ENCODE peak calls at places on chromosomes 3 and 15, in nine cellular contexts. L is transverse colon; V is tibial nerve; A is Peyer's patch; H is uterus; R is CD4-positive, CD25-positive, alpha-beta regulatory T cell; P is cardiac muscle cell; I is heart left ventricle; U is psoas muscle. O is an unnamed sample.

GRCh38 chr15:89647191-89647851 is 7.9 kb downstream of the KIF7 start:
- DNase-seq in L (peak; percentile 86), V (peak; percentile 92), A (peak; percentile 54), H (peak; percentile 67), R (peak; percentile 26), P (peak; percentile 75), I (peak; percentile 82), U (peak; percentile 89), O (peak; percentile 87)

GRCh38 chr3:59235221-59236012 is 185.6 kb upstream of the CFAP20DC start:
- DNase-seq in L (no peak), V (no peak), A (no peak), H (no peak), R (no peak), P (no peak), I (no peak), U (no peak), O (no peak)

GRCh38 chr3:124826703-124827102 is 60.5 kb downstream of the ITGB5 start:
- DNase-seq in L (no peak), V (no peak), A (no peak), H (peak; percentile 65), R (no peak), P (peak; percentile 81), I (no peak), U (no peak), O (no peak)

GRCh38 chr15:62769604-62770003 is 272.9 kb upstream of the TPM1 start:
- DNase-seq in L (no peak), V (no peak), A (no peak), H (no peak), R (no peak), P (peak; percentile 55), I (no peak), U (no peak), O (no peak)

GRCh38 chr3:30292192-30292893 is 314.1 kb upstream of the TGFBR2 start:
- DNase-seq in L (no peak), V (no peak), A (no peak), H (no peak), R (no peak), P (peak; percentile 84), I (no peak), U (no peak), O (no peak)

GRCh38 chr3:141070727-141071357 is 19.7 kb downstream of the SPSB4 start:
- DNase-seq in L (no peak), V (no peak), A (no peak), H (no peak), R (no peak), P (no peak), I (no peak), U (no peak), O (no peak)

GRCh38 chr3:130699765-130700164 is 46.9 kb downstream of the PIK3R4 start:
- DNase-seq in L (no peak), V (no peak), A (no peak), H (no peak), R (no peak), P (peak; percentile 58), I (no peak), U (no peak), O (no peak)

GRCh38 chr3:120177151-120177550 is 82.9 kb upstream of the GSK3B start:
- DNase-seq in L (no peak), V (peak; percentile 8), A (no peak), H (peak; percentile 21), R (no peak), P (peak; percentile 93), I (peak; percentile 44), U (peak; percentile 62), O (peak; percentile 87)

GRCh38 chr3:52198643-52199608 is 966 bp downstream of the ALAS1 start:
- DNase-seq in L (no peak), V (no peak), A (no peak), H (no peak), R (no peak), P (no peak), I (no peak), U (no peak), O (no peak)
- H3K27ac ChIP-seq in L (peak overlapping the region; percentile 91), V (peak overlapping the region; percentile 90), A (peak overlapping the region; percentile 83), H (peak overlapping the region; percentile 79), R (peak overlapping the region; percentile 81), P (no peak overlapping the region), I (peak overlapping the region; percentile 83), U (peak overlapping the region; percentile 87), O (peak overlapping the region; percentile 11)

DNA sequence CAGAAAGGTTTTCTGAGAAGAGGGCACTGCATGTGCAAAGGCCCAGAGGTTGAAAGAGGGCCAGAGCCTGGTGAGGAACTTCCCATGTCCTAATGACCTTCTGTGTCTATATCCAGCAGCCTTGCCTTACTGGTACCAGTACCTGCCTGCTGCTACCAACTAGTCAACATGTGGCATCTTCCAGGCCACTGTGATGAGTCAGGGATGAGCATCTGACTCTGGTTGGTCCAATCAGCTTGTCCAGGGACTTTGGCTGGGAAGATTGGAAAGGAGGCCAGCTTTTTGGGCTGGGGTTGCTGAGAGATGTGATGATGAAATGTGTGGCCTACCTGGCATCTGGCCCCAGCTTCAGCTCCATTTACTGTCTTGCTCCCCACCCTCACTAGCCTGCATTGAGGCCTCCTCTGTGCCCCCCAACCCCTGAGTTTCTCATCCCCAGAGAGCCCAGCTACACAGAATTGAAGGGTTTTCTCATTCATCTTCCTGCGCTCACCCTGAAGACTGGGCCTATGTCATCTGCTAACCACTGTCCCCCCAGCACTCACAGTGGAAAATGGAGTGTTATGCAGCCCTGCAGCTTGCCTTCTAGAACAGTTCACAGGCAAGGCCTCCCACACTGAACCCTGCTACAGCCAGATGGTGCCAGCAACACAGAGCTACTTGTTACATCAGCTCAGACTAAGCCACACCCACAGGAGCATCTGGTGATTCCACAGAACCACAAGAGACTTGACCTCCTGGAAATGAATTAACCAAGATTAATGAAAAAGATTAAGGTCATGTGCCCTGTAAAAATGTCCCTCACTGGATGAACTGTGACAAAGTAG is 1.3 kb upstream of the TWF2 start:
- DNase-seq in L (peak; percentile 62), V (peak; percentile 75), A (peak; percentile 40), H (peak; percentile 66), R (peak; percentile 20), P (peak; percentile 92), I (peak; percentile 76), U (peak; percentile 83), O (peak; percentile 67)
- H3K4me1 ChIP-seq in L (peaks cover 30% of the 10 kb centered on the region), V (peaks cover 64% of the 10 kb centered on the region), A (peaks cover 7% of the 10 kb centered on the region), H (peaks cover 11% of the 10 kb centered on the region), R (peaks cover 74% of the 10 kb centered on the region), P (peaks cover 14% of the 10 kb centered on the region), I (peaks cover 42% of the 10 kb centered on the region), U (peaks cover 47% of the 10 kb centered on the region), O (peaks cover 37% of the 10 kb centered on the region)

DNA sequence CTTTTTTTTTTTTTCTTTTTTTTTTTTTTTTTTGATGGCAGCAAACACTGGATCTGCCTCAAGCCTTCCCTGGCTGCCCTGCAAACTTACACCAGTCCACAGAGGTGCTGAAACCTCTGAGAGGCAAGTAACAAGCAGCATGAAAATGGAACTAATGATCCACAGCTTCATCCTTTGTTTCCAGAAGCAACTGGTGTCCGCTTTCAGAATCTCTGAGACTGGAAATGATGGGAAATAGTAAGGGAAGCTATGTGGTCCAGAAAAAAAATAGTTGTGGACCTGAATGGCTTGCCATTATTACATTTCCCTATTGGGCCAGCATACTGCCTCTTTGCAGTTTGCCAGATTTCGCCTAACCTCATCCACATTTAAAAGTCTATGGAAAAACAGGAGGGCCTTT is 134.2 kb downstream of the TMCO5A start:
- DNase-seq in L (no peak), V (no peak), A (no peak), H (no peak), R (no peak), P (no peak), I (no peak), U (no peak), O (no peak)
- H3K27ac ChIP-seq in L (peak overlapping the region; percentile 85), V (peak overlapping the region; percentile 64), A (peak overlapping the region; percentile 53), H (peak overlapping the region; percentile 25), R (peak overlapping the region; percentile 20), P (no peak overlapping the region), I (peak overlapping the region; percentile 47), U (peak overlapping the region; percentile 23), O (peak overlapping the region; percentile 68)

DNA sequence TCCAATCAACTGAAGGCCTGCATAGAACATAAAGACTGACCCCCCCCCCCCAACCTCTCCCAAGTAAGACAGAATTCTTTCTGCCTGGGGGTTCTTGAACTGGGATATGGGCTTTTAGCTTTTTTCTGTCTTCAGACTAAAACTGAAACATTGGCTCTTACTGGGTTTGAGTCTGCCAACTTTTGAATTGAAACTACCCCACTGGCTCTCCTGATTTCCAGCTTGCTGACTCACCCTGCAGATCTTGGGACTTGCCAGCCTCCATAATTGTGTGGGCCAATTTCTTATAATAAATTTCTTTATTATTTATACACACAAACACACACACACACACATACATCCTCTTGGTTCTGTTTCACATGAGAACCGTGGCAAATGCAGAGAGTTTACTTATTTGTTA is 192.1 kb downstream of the TPRG1 start:
- DNase-seq in L (no peak), V (no peak), A (no peak), H (no peak), R (no peak), P (peak; percentile 60), I (no peak), U (no peak), O (no peak)
- H3K4me1 ChIP-seq in L (no peaks in the 10 kb centered on the region), V (peaks cover 14% of the 10 kb centered on the region), A (no peaks in the 10 kb centered on the region), H (no peaks in the 10 kb centered on the region), R (no peaks in the 10 kb centered on the region), P (no peaks in the 10 kb centered on the region), I (no peaks in the 10 kb centered on the region), U (peaks cover 64% of the 10 kb centered on the region), O (no peaks in the 10 kb centered on the region)

DNA sequence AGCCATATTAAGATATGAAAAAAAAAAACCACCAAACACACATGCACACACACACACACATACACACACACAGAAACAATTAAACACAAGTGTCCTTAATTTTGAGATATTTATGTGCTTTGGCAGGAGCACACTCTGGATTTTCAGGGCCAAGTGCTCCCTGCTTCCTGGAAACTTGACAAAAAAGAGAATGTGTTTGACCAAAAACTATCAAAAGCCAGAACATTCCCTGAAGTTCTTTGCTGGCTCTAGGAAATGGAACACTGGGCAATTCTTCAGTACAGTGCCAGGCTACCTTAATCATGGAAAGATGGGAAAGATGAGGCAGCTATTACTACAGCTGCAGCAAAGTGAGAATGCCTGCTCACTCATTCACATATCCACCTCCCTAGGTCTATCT is 44.6 kb downstream of the P3H2 start:
- DNase-seq in L (no peak), V (no peak), A (no peak), H (no peak), R (no peak), P (peak; percentile 44), I (no peak), U (no peak), O (no peak)
- H3K27ac ChIP-seq in L (peak overlapping the region; percentile 53), V (no peak overlapping the region), A (no peak overlapping the region), H (peak overlapping the region; percentile 65), R (no peak overlapping the region), P (peak overlapping the region; percentile 55), I (no peak overlapping the region), U (no peak overlapping the region), O (peak overlapping the region; percentile 97)

DNA sequence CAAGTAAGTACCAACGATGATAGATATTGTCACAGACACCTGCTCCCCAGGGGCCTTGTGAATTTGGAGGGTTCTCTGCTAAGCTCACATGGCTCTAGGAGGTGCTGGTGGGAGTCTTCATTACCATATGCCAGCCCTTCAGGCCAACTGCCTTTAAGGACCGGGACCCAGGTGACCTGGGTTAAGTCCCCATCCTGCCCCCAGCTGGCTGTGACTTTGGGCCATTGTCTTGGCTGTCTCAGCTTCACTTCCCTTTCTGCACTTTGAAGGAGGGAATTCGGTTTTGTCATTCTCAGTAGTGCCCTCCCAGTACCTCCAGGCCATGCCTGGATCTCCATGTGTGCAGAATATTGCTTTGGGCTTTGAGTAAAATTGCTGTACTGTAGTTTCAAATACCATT is 72.8 kb upstream of the ACAD9 start:
- DNase-seq in L (no peak), V (no peak), A (no peak), H (no peak), R (no peak), P (no peak), I (no peak), U (no peak), O (no peak)
- H3K4me1 ChIP-seq in L (peaks cover 24% of the 10 kb centered on the region), V (peaks cover 70% of the 10 kb centered on the region), A (peaks cover 4% of the 10 kb centered on the region), H (peaks cover 5% of the 10 kb centered on the region), R (peaks cover 38% of the 10 kb centered on the region), P (peaks cover 34% of the 10 kb centered on the region), I (peaks cover 87% of the 10 kb centered on the region), U (peaks cover 80% of the 10 kb centered on the region), O (peaks cover 28% of the 10 kb centered on the region)